ENCODE peak calls at places on chromosomes 11 and 22, in four cellular contexts. S, Q, I and V are unnamed samples.

GRCh38 chr11:59180168-59180567 is 8.2 kb downstream of the DTX4 start:
- DNase-seq in S (no peak), Q (no peak), I (no peak), V (no peak)

GRCh38 chr11:30585892-30586250 is 282 bp downstream of the MPPED2 start:
- DNase-seq in S (no peak), Q (no peak), I (no peak), V (no peak)

GRCh38 chr11:8219257-8220021 is 44.2 kb downstream of the LMO1 start:
- DNase-seq in S (peak), Q (peak), I (no peak), V (peak)

GRCh38 chr11:87180743-87181142 is 143.0 kb downstream of the TMEM135 start:
- DNase-seq in S (no peak), Q (no peak), I (no peak), V (no peak)

GRCh38 chr11:86688398-86689179 is 16.2 kb upstream of the ME3 start:
- DNase-seq in S (no peak), Q (no peak), I (peak), V (no peak)

GRCh38 chr22:37228106-37229011 is 15.7 kb downstream of the RAC2 start:
- DNase-seq in S (no peak), Q (no peak), I (no peak), V (no peak)

GRCh38 chr22:49382451-49382735 is 445.3 kb downstream of the BRD1 start:
- DNase-seq in S (no peak), Q (no peak), I (no peak), V (no peak)

GRCh38 chr11:78385205-78385604 is 32.4 kb downstream of the GAB2 start:
- DNase-seq in S (no peak), Q (no peak), I (no peak), V (no peak)

GRCh38 chr22:41140365-41140957 is 48.1 kb downstream of the EP300 start:
- DNase-seq in S (no peak), Q (no peak), I (no peak), V (no peak)

GRCh38 chr11:30016588-30017363 is at the start of gene KCNA4:
- DNase-seq in S (no peak), Q (peak), I (no peak), V (peak)

GRCh38 chr11:94521684-94522083 is 9.4 kb downstream of the C11orf97 start:
- DNase-seq in S (peak), Q (no peak), I (no peak), V (no peak)

GRCh38 chr22:40044870-40045834 is 50.4 kb downstream of the FAM83F start:
- DNase-seq in S (peak), Q (peak), I (no peak), V (peak)

GRCh38 chr22:41915035-41915782 is at the start of gene SHISA8:
- DNase-seq in S (no peak), Q (no peak), I (no peak), V (peak)

GRCh38 chr22:32518848-32519247 is 44.2 kb downstream of the FBXO7 start:
- DNase-seq in S (no peak), Q (peak), I (no peak), V (no peak)

GRCh38 chr11:113778111-113778910 is 1.3 kb upstream of the CLDN25 start:
- DNase-seq in S (peak), Q (no peak), I (no peak), V (no peak)

GRCh38 chr11:94785509-94785908 is 17.4 kb downstream of the AMOTL1 start:
- DNase-seq in S (no peak), Q (no peak), I (no peak), V (no peak)

GRCh38 chr22:37068859-37069258 is 17.3 kb downstream of the KCTD17 start:
- DNase-seq in S (no peak), Q (peak), I (no peak), V (peak)

GRCh38 chr22:37501610-37502341 is 15.6 kb upstream of the MFNG start:
- DNase-seq in S (peak), Q (peak), I (no peak), V (no peak)

GRCh38 chr11:80096736-80097135 is 655.9 kb upstream of the TENM4 start:
- DNase-seq in S (no peak), Q (no peak), I (no peak), V (no peak)

GRCh38 chr11:45152740-45153595 is 6.5 kb downstream of the PRDM11 start:
- DNase-seq in S (no peak), Q (no peak), I (no peak), V (no peak)

GRCh38 chr22:32818446-32819115 is 17.1 kb downstream of the TIMP3 start:
- DNase-seq in S (no peak), Q (no peak), I (no peak), V (no peak)

GRCh38 chr11:122976734-122977454 is 4.7 kb downstream of the BSX start:
- DNase-seq in S (no peak), Q (no peak), I (no peak), V (peak)

GRCh38 chr22:19565921-19566598 is 41.9 kb upstream of the CLDN5 start:
- DNase-seq in S (no peak), Q (peak), I (no peak), V (no peak)

GRCh38 chr22:29804985-29805384 is 33.1 kb downstream of the ASCC2 start:
- DNase-seq in S (no peak), Q (no peak), I (no peak), V (no peak)

GRCh38 chr11:119590651-119591308 is 138.2 kb downstream of the NECTIN1 start:
- DNase-seq in S (no peak), Q (peak), I (no peak), V (no peak)

GRCh38 chr22:32728291-32728690 is 73.2 kb upstream of the TIMP3 start:
- DNase-seq in S (no peak), Q (no peak), I (no peak), V (no peak)

GRCh38 chr11:114135737-114136151 is 76.2 kb downstream of the ZBTB16 start:
- DNase-seq in S (no peak), Q (no peak), I (no peak), V (no peak)

GRCh38 chr11:2780850-2781412 is 81.1 kb upstream of the KCNQ1OT1 start:
- DNase-seq in S (no peak), Q (no peak), I (no peak), V (peak)

GRCh38 chr11:102322560-102322959 is 5.3 kb downstream of the BIRC3 start:
- DNase-seq in S (no peak), Q (no peak), I (no peak), V (no peak)

GRCh38 chr11:15926071-15926470 is 430.3 kb downstream of the SOX6 start:
- DNase-seq in S (no peak), Q (no peak), I (no peak), V (no peak)

GRCh38 chr11:94658386-94658785 is 91.2 kb downstream of the PIWIL4 start:
- DNase-seq in S (no peak), Q (no peak), I (no peak), V (no peak)

GRCh38 chr11:68398870-68399865 is 61.4 kb upstream of the PPP6R3 start:
- DNase-seq in S (no peak), Q (no peak), I (no peak), V (no peak)

GRCh38 chr22:48052621-48052890 is 1290.1 kb downstream of the TBC1D22A start:
- DNase-seq in S (no peak), Q (no peak), I (no peak), V (no peak)

GRCh38 chr11:19674420-19674819 is 38.2 kb upstream of the NAV2 start:
- DNase-seq in S (no peak), Q (no peak), I (no peak), V (no peak)
- TF ChIP-seq ETV6 in S (no peak), Q (no peak), I (no peak), V (no peak)

GRCh38 chr11:100776212-100776896 is 89.3 kb downstream of the ARHGAP42 start:
- DNase-seq in S (peak), Q (no peak), I (no peak), V (no peak)
- TF ChIP-seq ETV6 in S (no peak), Q (no peak), I (no peak), V (no peak)

GRCh38 chr11:132790466-132790865 is 741.8 kb downstream of the OPCML start:
- DNase-seq in S (no peak), Q (no peak), I (no peak), V (no peak)

GRCh38 chr11:132784441-132784840 is 747.9 kb downstream of the OPCML start:
- DNase-seq in S (no peak), Q (no peak), I (no peak), V (no peak)

GRCh38 chr11:132782102-132782501 is 750.2 kb downstream of the OPCML start:
- DNase-seq in S (no peak), Q (no peak), I (no peak), V (no peak)

GRCh38 chr11:132780051-132780450 is 752.2 kb downstream of the OPCML start:
- DNase-seq in S (no peak), Q (no peak), I (no peak), V (no peak)

GRCh38 chr11:132785878-132786277 is 746.4 kb downstream of the OPCML start:
- DNase-seq in S (no peak), Q (no peak), I (no peak), V (no peak)
- TF ChIP-seq ETV6 in S (no peak), Q (no peak), I (no peak), V (no peak)

GRCh38 chr11:56886465-56886864 is 102.2 kb upstream of the OR5AK2 start:
- DNase-seq in S (no peak), Q (no peak), I (no peak), V (no peak)

GRCh38 chr11:56885854-56886253 is 102.9 kb upstream of the OR5AK2 start:
- DNase-seq in S (no peak), Q (no peak), I (no peak), V (no peak)

GRCh38 chr11:56890584-56891305 is 98.0 kb upstream of the OR5AK2 start:
- DNase-seq in S (no peak), Q (no peak), I (no peak), V (no peak)

GRCh38 chr11:56887940-56888339 is 100.8 kb upstream of the OR5AK2 start:
- DNase-seq in S (no peak), Q (no peak), I (no peak), V (no peak)

GRCh38 chr11:56889986-56890385 is 98.7 kb upstream of the OR5AK2 start:
- DNase-seq in S (no peak), Q (no peak), I (no peak), V (no peak)
- TF ChIP-seq ETV6 in S (no peak), Q (no peak), I (no peak), V (no peak)

GRCh38 chr22:46587492-46588278 is 32.5 kb upstream of the GRAMD4 start:
- DNase-seq in S (no peak), Q (no peak), I (peak), V (peak)
- TF ChIP-seq ETV6 in S (no peak), Q (no peak), I (peak), V (no peak)

GRCh38 chr22:27476729-27477128 is 324.8 kb downstream of the MN1 start:
- DNase-seq in S (no peak), Q (no peak), I (no peak), V (no peak)
- TF ChIP-seq ETV6 in S (no peak), Q (no peak), I (no peak), V (no peak)

GRCh38 chr11:1567721-1568100 is 4.4 kb downstream of the DUSP8 start:
- DNase-seq in S (no peak), Q (no peak), I (no peak), V (no peak)

GRCh38 chr11:1566381-1567051 is 5.6 kb downstream of the DUSP8 start:
- DNase-seq in S (no peak), Q (no peak), I (no peak), V (no peak)

GRCh38 chr11:1568451-1568911 is 3.6 kb downstream of the DUSP8 start:
- DNase-seq in S (no peak), Q (no peak), I (no peak), V (peak)

GRCh38 chr11:1565904-1566247 is 6.2 kb downstream of the DUSP8 start:
- DNase-seq in S (no peak), Q (no peak), I (no peak), V (no peak)

GRCh38 chr11:1567052-1567720 is 4.9 kb downstream of the DUSP8 start:
- DNase-seq in S (no peak), Q (no peak), I (no peak), V (no peak)
- TF ChIP-seq ETV6 in S (no peak), Q (no peak), I (no peak), V (no peak)

DNA sequence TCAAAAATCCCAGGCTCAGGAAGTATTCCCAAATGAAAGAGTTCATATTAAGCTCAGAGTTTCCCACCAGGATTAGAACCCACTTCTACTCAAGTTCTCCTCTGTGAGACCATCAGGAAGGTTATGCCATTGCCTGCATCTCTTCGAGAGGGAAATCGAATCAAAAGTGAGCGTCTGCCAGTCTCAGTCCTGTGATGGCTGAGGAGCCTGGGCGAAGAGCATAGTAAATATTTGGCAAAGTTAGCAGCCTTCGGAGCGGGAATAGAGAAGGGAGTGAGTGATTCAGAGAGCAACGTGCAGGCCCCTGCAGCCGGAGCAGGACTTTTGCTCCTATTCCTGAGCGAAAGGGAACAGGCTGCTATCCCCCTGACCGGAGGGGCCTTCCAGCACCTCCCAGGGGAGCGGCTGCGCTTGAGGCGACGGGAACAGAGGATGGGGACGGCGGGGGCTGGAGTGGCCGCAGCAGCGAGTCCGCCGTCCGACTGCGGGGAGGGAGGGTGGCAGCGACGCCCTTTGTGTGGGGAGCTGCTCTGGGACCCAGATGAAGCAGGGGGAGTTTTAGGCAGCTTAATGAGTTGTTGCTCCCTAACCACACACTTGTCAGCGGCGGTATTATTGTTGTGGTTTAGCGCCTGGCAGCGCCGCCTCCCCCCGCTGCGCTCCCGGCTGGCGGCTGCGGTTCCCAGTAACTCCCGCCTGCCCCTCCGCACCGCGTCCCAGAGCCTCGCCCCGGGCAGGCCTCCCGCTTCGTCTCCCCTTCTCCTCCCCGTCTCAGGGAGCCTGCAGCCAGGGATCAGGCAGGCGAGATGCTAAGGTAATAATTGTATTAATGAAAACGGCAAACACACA is 21.7 kb upstream of the NRGN start:
- DNase-seq in S (peak), Q (no peak), I (no peak), V (peak)
- TF ChIP-seq ETV6 in S (no peak), Q (no peak), I (no peak), V (no peak)